ENCODE peak calls at places on chromosomes 11 and 22, in five cellular contexts. J, I, U, L and X are unnamed samples.

GRCh38 chr11:130979386-130979972 is 63.2 kb upstream of the SNX19 start:
- DNase-seq in J (no peak), I (no peak), U (no peak), L (peak; percentile 12), X (no peak)

GRCh38 chr22:41772198-41772597 is 28.3 kb upstream of the CCDC134 start:
- DNase-seq in J (no peak), I (no peak), U (no peak), L (no peak), X (no peak)

GRCh38 chr11:8258289-8258688 is 5.4 kb downstream of the LMO1 start:
- DNase-seq in J (peak; percentile 81), I (no peak), U (no peak), L (no peak), X (no peak)

GRCh38 chr11:21909145-21909544 is 283.7 kb upstream of the ANO5 start:
- DNase-seq in J (no peak), I (no peak), U (no peak), L (no peak), X (no peak)

GRCh38 chr11:2781413-2782274 is 81.8 kb upstream of the KCNQ1OT1 start:
- DNase-seq in J (no peak), I (no peak), U (no peak), L (no peak), X (no peak)

GRCh38 chr22:27825174-27825573 is 23.6 kb upstream of the MN1 start:
- DNase-seq in J (no peak), I (no peak), U (no peak), L (no peak), X (no peak)

GRCh38 chr11:118305726-118306125 is 1.2 kb downstream of the CD3E start:
- DNase-seq in J (no peak), I (no peak), U (no peak), L (no peak), X (no peak)

GRCh38 chr22:44711701-44712100 is 9.7 kb downstream of the PRR5 start:
- DNase-seq in J (no peak), I (no peak), U (no peak), L (no peak), X (no peak)

GRCh38 chr11:82663535-82663934 is 70.1 kb downstream of the FAM181B start:
- DNase-seq in J (no peak), I (no peak), U (no peak), L (no peak), X (no peak)

GRCh38 chr11:27514558-27514957 is 8.0 kb upstream of the LIN7C start:
- DNase-seq in J (no peak), I (no peak), U (no peak), L (peak; percentile 39), X (no peak)

GRCh38 chr11:131859811-131860210 is 489.4 kb downstream of the NTM start:
- DNase-seq in J (no peak), I (no peak), U (no peak), L (peak; percentile 9), X (no peak)

GRCh38 chr11:110951041-110951440 is 238.8 kb upstream of the ARHGAP20 start:
- DNase-seq in J (no peak), I (no peak), U (no peak), L (no peak), X (no peak)

GRCh38 chr11:100832851-100833250 is 145.8 kb downstream of the ARHGAP42 start:
- DNase-seq in J (no peak), I (no peak), U (no peak), L (no peak), X (no peak)

GRCh38 chr11:67032830-67033555 is 10.1 kb downstream of the SYT12 start:
- DNase-seq in J (no peak), I (no peak), U (peak; percentile 78), L (peak; percentile 85), X (peak; percentile 76)

GRCh38 chr11:119578466-119579220 is 150.4 kb downstream of the NECTIN1 start:
- DNase-seq in J (no peak), I (no peak), U (no peak), L (no peak), X (no peak)

GRCh38 chr22:47372596-47373385 is 610.3 kb downstream of the TBC1D22A start:
- DNase-seq in J (no peak), I (no peak), U (no peak), L (no peak), X (no peak)

GRCh38 chr22:21865041-21865440 is 2.4 kb downstream of the MAPK1 start:
- DNase-seq in J (no peak), I (no peak), U (peak; percentile 22), L (peak; percentile 83), X (no peak)

GRCh38 chr22:47787501-47788227 is 1025.2 kb downstream of the TBC1D22A start:
- DNase-seq in J (no peak), I (no peak), U (no peak), L (no peak), X (no peak)

GRCh38 chr11:10379022-10379421 is 74.1 kb downstream of the ADM start:
- DNase-seq in J (no peak), I (no peak), U (no peak), L (peak; percentile 41), X (peak; percentile 10)

GRCh38 chr22:38524434-38524833 is 18.3 kb upstream of the DDX17 start:
- DNase-seq in J (no peak), I (no peak), U (no peak), L (no peak), X (no peak)

GRCh38 chr11:1988667-1989317 is 8.8 kb downstream of the H19 start:
- DNase-seq in J (no peak), I (no peak), U (no peak), L (no peak), X (no peak)

GRCh38 chr11:1854132-1854948 is 1.5 kb downstream of the LSP1 start:
- DNase-seq in J (no peak), I (no peak), U (no peak), L (no peak), X (no peak)

GRCh38 chr22:32852346-32853251 is 51.1 kb downstream of the TIMP3 start:
- DNase-seq in J (no peak), I (no peak), U (no peak), L (no peak), X (no peak)